ENCODE peak calls at places on chromosomes 12 and 14, in nine cellular contexts. A, G, X, O, J, T, Z, H and K are unnamed samples.

GRCh38 chr14:81710232-81710845 is 176.7 kb upstream of the SEL1L start:
- DNase-seq in A (peak; percentile 34), G (no peak), X (no peak), O (no peak), J (peak; percentile 26), T (no peak), Z (peak; percentile 20), H (peak; percentile 7), K (peak; percentile 52)

GRCh38 chr12:67419810-67420209 is 150.7 kb downstream of the CAND1 start:
- DNase-seq in A (no peak), G (no peak), X (no peak), O (no peak), J (no peak), T (no peak), Z (no peak), H (no peak), K (no peak)

GRCh38 chr12:56863789-56864188 is 70.4 kb downstream of the SDR9C7 start:
- DNase-seq in A (no peak), G (no peak), X (no peak), O (no peak), J (no peak), T (no peak), Z (no peak), H (no peak), K (peak; percentile 34)

GRCh38 chr12:72632286-72632685 is 360.1 kb downstream of the TRHDE start:
- DNase-seq in A (no peak), G (no peak), X (no peak), O (no peak), J (no peak), T (no peak), Z (peak; percentile 2), H (no peak), K (no peak)

GRCh38 chr12:2384533-2385328 is 331.9 kb downstream of the CACNA1C start:
- DNase-seq in A (no peak), G (no peak), X (no peak), O (no peak), J (no peak), T (no peak), Z (no peak), H (no peak), K (no peak)

GRCh38 chr12:9761407-9761736 is 671 bp upstream of the CD69 start:
- DNase-seq in A (no peak), G (no peak), X (no peak), O (no peak), J (no peak), T (no peak), Z (no peak), H (no peak), K (no peak)

GRCh38 chr12:71503579-71504470 is 64.2 kb downstream of the LGR5 start:
- DNase-seq in A (no peak), G (no peak), X (no peak), O (no peak), J (no peak), T (no peak), Z (no peak), H (no peak), K (peak; percentile 58)

GRCh38 chr12:77888611-77889010 is 57.9 kb downstream of the NAV3 start:
- DNase-seq in A (no peak), G (no peak), X (no peak), O (no peak), J (no peak), T (no peak), Z (peak; percentile 89), H (peak; percentile 18), K (no peak)

GRCh38 chr12:101327547-101327946 is 47.6 kb downstream of the UTP20 start:
- DNase-seq in A (no peak), G (no peak), X (no peak), O (no peak), J (no peak), T (no peak), Z (no peak), H (no peak), K (no peak)

GRCh38 chr14:73888460-73888725 is 1.7 kb downstream of the ZNF410 start:
- DNase-seq in A (no peak), G (no peak), X (no peak), O (no peak), J (no peak), T (no peak), Z (peak; percentile 27), H (no peak), K (no peak)

GRCh38 chr12:25730489-25731349 is 177.6 kb upstream of the LMNTD1 start:
- DNase-seq in A (no peak), G (no peak), X (no peak), O (no peak), J (no peak), T (no peak), Z (peak; percentile 20), H (no peak), K (no peak)

GRCh38 chr12:64900540-64900939 is 76.1 kb downstream of the TBC1D30 start:
- DNase-seq in A (no peak), G (no peak), X (no peak), O (no peak), J (no peak), T (peak; percentile 24), Z (peak; percentile 31), H (no peak), K (no peak)

GRCh38 chr12:3043406-3043805 is 33.8 kb upstream of the TSPAN9 start:
- DNase-seq in A (no peak), G (no peak), X (no peak), O (no peak), J (no peak), T (no peak), Z (no peak), H (no peak), K (no peak)

GRCh38 chr12:114869091-114869834 is 185.3 kb upstream of the TBX3 start:
- DNase-seq in A (no peak), G (no peak), X (no peak), O (no peak), J (no peak), T (no peak), Z (no peak), H (no peak), K (no peak)

GRCh38 chr12:103680591-103681065 is 93.6 kb downstream of the STAB2 start:
- DNase-seq in A (no peak), G (peak; percentile 25), X (no peak), O (no peak), J (no peak), T (no peak), Z (no peak), H (no peak), K (no peak)

GRCh38 chr14:67934087-67934486 is 114.5 kb downstream of the RAD51B start:
- DNase-seq in A (peak; percentile 44), G (no peak), X (no peak), O (no peak), J (peak; percentile 20), T (no peak), Z (peak; percentile 68), H (peak; percentile 82), K (peak; percentile 73)

GRCh38 chr12:108734200-108734906 is 3.0 kb upstream of the CORO1C start:
- DNase-seq in A (no peak), G (no peak), X (no peak), O (no peak), J (peak; percentile 69), T (peak; percentile 34), Z (peak; percentile 97), H (peak; percentile 90), K (no peak)

GRCh38 chr12:95593266-95593871 is 42.1 kb upstream of the USP44 start:
- DNase-seq in A (no peak), G (no peak), X (no peak), O (peak; percentile 68), J (peak; percentile 45), T (no peak), Z (no peak), H (no peak), K (no peak)

GRCh38 chr12:69583203-69583602 is 2.1 kb upstream of the CCT2 start:
- DNase-seq in A (no peak), G (no peak), X (no peak), O (no peak), J (no peak), T (no peak), Z (no peak), H (no peak), K (peak; percentile 24)

GRCh38 chr12:52493172-52493571 is at the start of gene KRT6A:
- DNase-seq in A (no peak), G (no peak), X (no peak), O (no peak), J (no peak), T (no peak), Z (peak; percentile 98), H (no peak), K (no peak)

DNA sequence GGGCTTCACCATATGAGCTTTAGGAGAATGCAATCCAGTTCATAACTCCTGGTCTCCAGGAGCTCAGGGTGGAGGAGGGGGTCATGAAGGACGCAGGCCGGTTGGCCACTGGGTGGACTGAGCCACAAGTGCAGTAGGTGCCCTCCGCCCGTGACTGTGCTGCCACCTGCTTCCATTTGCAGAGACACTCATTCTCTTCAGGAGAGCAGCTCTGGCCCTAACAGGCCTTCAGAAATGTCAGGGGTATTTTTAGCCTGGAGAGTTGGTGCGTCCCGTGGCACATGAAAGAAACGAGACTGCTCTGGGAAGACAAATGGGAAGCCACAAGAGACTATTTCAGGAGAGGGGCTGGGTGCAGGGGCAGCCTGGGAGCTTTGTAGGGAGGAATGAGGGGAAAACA is 74.6 kb upstream of the MYL2 start:
- DNase-seq in A (no peak), G (no peak), X (no peak), O (no peak), J (no peak), T (no peak), Z (no peak), H (no peak), K (no peak)
- H3K4me3 ChIP-seq in A (no peak overlapping the region), G (no peak overlapping the region), X (no peak overlapping the region), O (no peak overlapping the region), J (no peak overlapping the region), T (no peak overlapping the region), Z (no peak overlapping the region), H (no peak overlapping the region), K (no peak overlapping the region)

GRCh38 chr12:31859232-31859977 is 99.8 kb upstream of the RESF1 start:
- DNase-seq in A (no peak), G (no peak), X (no peak), O (no peak), J (no peak), T (no peak), Z (no peak), H (no peak), K (peak; percentile 21)
- H3K27ac ChIP-seq in A (no peak overlapping the region), G (no peak overlapping the region), X (no peak overlapping the region), O (no peak overlapping the region), J (no peak overlapping the region), T (peak overlapping the region; percentile 6), Z (no peak overlapping the region), H (no peak overlapping the region), K (no peak overlapping the region)

DNA sequence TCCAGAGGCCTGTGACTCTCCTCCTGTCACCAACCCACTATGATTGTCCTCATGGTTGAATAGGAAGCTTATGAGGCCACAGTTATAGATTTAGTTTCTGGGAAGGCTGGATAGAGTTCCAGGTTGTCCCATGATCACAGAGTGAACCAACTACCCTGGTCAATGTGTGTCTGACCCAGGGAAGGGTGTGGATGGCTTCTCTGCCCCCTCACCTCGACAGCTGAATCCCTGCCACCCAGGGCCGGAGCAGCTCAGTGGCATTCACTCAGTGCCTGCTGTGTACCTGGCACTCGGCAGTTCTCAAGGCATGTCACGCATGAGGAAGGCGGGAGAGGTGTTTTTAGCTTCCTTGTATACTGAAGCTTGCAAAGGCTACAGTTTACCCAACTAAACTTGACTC is 43.2 kb downstream of the JDP2 start:
- DNase-seq in A (no peak), G (no peak), X (no peak), O (no peak), J (no peak), T (no peak), Z (no peak), H (no peak), K (no peak)
- H3K4me3 ChIP-seq in A (no peak overlapping the region), G (no peak overlapping the region), X (no peak overlapping the region), O (no peak overlapping the region), J (no peak overlapping the region), T (no peak overlapping the region), Z (no peak overlapping the region), H (no peak overlapping the region), K (peak overlapping the region; percentile 36)

GRCh38 chr12:118206107-118206412 is 70.1 kb downstream of the PEBP1 start:
- DNase-seq in A (no peak), G (no peak), X (no peak), O (no peak), J (no peak), T (no peak), Z (peak; percentile 25), H (no peak), K (no peak)
- H3K27ac ChIP-seq in A (no peak overlapping the region), G (no peak overlapping the region), X (no peak overlapping the region), O (no peak overlapping the region), J (no peak overlapping the region), T (no peak overlapping the region), Z (no peak overlapping the region), H (no peak overlapping the region), K (no peak overlapping the region)